ENCODE peak calls at places on chromosomes 3 and 15, in six cellular contexts. K, Q, V, M, F and Z are unnamed samples.
A peak's percentile ranks its signal among the peaks of the same experiment; 100 is the strongest.

GRCh38 chr15:100775581-100776185 is 103.9 kb upstream of the ALDH1A3 start:
- DNase-seq in V (no peak), M (no peak), F (no peak), K (no peak), Q (no peak), Z (no peak)

GRCh38 chr15:87777054-87777498 is 479.5 kb downstream of the NTRK3 start:
- DNase-seq in K (no peak), V (no peak), F (no peak), Q (no peak), M (no peak), Z (no peak)

GRCh38 chr3:41140242-41140641 is 59.1 kb upstream of the CTNNB1 start:
- DNase-seq in F (no peak), K (no peak), Q (no peak), M (no peak), V (no peak), Z (no peak)

GRCh38 chr3:101900736-101901135 is 51.4 kb downstream of the NFKBIZ start:
- DNase-seq in Q (no peak), V (no peak), K (no peak), M (no peak), F (no peak), Z (no peak)

GRCh38 chr3:34858067-34858466 is 781.3 kb upstream of the ARPP21 start:
- DNase-seq in F (no peak), Q (no peak), M (no peak), K (no peak), V (no peak), Z (no peak)

GRCh38 chr15:81941479-81941878 is 104.3 kb downstream of the MEX3B start:
- DNase-seq in F (no peak), K (no peak), Q (no peak), M (no peak), V (no peak), Z (no peak)

GRCh38 chr3:152910211-152910610 is 75.3 kb downstream of the P2RY1 start:
- DNase-seq in M (no peak), V (peak; percentile 4), F (no peak), K (no peak), Q (no peak), Z (no peak)

GRCh38 chr3:112709929-112710328 is 69.0 kb upstream of the CCDC80 start:
- DNase-seq in Q (no peak), M (no peak), K (no peak), V (no peak), F (no peak), Z (no peak)

GRCh38 chr3:97910931-97911351 is 61.3 kb downstream of the RIOX2 start:
- DNase-seq in M (no peak), V (no peak), Q (peak; percentile 11), K (peak; percentile 40), F (no peak), Z (no peak)

GRCh38 chr3:43259626-43260025 is 26.7 kb upstream of the SNRK start:
- DNase-seq in F (no peak), K (no peak), V (no peak), M (no peak), Q (no peak), Z (no peak)

DNA sequence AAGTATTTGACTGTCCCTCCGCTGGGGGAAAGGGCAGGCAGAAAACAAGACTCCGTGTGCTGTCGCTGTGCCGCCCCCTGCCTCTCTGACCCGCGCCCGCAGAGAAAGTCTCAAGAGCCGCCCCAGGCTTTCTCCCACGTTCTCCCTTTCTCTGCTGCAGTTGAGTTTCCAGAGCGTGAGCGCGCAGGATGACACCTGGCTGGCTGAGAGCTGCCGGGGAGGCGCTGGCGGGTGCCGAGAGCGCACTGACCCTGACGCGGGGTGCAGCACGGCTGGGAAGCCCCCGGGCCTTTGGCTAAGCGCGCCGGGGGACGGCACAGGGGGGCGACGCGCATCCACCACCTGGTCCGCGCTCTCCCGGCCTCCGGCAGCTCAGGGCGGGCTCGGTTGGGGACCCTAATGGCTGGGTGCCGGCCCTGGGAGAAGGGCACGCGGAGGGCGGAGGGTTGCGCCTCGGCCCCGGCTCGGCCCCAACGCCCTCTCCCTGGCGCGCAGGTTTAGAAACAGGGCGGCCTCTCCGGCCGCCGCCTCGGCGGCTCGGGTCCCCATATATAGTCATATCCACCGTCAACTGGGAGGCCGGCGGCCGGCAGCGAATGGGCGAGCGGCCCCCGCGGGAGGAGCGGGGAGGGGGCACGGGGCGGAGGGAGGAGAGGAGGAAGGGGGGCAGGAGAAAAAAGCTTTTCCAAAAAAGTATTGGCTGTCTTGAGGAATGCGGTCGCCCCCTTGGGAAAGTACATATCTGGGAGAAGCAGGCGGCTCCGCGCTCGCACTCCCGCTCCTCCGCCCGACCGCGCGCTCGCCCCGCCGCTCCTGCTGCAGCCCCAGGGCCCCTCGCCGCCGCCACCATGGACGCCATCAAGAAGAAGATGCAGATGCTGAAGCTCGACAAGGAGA is at the start of gene TPM1:
- DNase-seq in M (no peak), Q (no peak), K (no peak), F (no peak), V (peak; percentile 73), Z (peak; percentile 32)
- TF ChIP-seq POLR2AphosphoS5 in M (no peak), Q (no peak), K (no peak), F (peak; percentile 74), V (no peak), Z (no peak)

DNA sequence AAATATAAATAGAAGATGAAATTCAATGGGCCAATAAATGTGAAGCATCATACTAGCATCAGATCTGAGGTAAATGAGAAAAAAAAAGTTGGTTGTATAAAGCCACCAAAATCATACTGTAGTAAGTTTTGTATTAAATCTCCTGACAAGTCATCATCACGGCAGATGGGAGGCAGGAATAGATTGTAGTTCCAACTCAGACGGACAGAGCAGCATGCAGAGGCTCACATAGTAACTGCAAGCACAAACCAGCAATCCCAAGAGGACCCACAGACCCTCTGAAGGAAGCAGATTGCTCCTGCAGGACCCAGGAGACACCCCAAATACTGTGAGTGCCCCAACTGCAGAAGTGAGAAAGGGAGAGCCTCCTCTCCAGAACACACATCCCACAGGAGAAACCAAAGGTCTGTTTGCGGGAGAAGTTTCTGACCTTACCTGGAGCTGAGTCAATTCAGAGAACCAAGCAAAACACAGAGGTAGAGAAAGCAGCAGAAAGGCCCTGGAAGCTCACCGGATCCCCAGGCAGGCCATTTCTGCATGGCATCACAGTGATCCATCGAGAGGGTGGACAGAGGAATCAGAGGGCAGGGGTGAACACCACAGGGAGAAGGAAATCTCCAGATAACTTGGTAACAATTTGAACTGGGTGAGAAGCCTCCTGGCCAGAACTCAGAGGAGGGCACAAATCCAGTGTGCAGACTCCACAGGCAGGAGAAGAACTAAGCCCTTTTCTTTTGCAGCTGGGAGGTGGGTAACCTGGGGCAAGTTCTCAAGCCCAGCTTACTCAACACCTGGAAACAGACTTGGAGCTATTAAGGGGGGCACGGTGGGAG is 141.6 kb upstream of the ARHGEF26 start:
- DNase-seq in V (no peak), M (no peak), F (no peak), Q (no peak), K (no peak), Z (no peak)
- TF ChIP-seq POLR2A in V (no peak), M (no peak), F (no peak), Q (no peak), K (peak; percentile 32), Z (no peak)

GRCh38 chr15:62770752-62771151 is 271.8 kb upstream of the TPM1 start:
- DNase-seq in F (no peak), Q (no peak), V (no peak), M (no peak), K (no peak), Z (no peak)
- TF ChIP-seq TAF1 in F (no peak), Q (no peak), V (no peak), M (no peak), K (no peak), Z (no peak)

DNA sequence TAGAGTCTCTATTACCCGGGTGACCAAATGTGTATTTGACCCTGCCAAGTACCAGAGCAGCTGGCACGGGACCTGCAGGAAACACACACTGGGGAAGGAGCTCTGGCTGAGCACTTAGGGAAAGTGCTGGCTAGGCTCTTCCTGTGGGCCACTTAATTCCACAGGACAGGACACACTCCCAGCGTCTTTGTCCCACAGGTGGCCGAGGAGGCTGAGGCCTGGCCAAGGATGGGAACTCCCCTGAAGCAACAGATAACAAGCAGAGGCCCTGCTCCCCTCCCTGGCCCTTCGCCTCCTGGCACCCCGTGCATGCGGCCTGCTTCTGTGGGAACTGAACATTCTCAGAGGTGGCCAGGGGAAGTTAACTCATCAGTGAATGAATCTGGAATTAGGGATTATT is 180.8 kb downstream of the ATP10A start:
- DNase-seq in V (no peak), M (no peak), K (no peak), Q (no peak), F (no peak), Z (no peak)
- TF ChIP-seq POLR2AphosphoS5 in V (no peak), M (no peak), K (no peak), Q (no peak), F (no peak), Z (no peak)

DNA sequence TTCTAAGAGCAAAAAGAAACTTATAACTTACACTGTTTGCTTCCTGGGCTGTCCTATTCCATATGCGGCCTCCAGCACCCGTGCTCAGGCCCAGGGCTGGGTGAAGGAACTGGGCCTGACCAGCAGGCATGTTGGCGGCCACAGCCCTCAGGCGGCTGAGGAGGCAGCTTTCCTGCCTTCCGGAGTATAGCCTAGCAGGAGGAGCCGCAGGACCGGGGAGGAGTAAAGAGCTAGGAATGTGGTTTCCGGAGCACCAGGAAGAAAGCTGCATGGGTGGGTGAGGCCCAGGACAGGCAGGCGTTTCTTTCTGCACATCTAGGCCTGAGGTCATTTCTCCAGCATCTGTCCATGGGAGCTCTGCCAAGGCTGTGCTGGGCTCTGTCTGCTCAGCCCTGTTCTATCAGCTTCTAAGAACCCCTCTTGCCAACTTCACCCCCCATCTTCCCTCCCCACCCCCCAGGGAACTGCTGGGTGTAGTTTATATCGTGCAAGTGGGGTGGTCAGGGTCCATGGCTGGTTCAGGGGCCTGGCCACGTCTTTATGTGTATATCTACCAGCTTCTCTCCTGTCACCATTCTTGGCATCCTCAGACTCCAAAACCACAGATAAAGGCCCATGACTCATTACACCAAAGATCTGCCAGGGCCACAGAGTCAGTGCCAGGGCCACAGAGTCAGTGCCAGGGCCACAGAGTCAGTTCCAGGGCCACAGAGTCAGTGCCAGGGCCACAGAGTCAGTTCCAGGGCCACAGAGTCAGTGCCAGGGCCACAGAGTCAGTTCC is 7.8 kb upstream of the KIF7 start:
- DNase-seq in V (no peak), M (no peak), F (no peak), Q (no peak), K (no peak), Z (no peak)
- TF ChIP-seq POLR2A in V (no peak), M (no peak), F (no peak), Q (no peak), K (no peak), Z (no peak)

GRCh38 chr15:63941698-63942465 is 104.4 kb downstream of the DAPK2 start:
- DNase-seq in K (no peak), Q (no peak), M (no peak), F (no peak), V (no peak), Z (no peak)

GRCh38 chr15:63940956-63941620 is 105.2 kb downstream of the DAPK2 start:
- DNase-seq in Q (no peak), K (no peak), M (no peak), V (no peak), F (no peak), Z (no peak)

GRCh38 chr15:63944681-63944955 is 101.7 kb downstream of the DAPK2 start:
- DNase-seq in M (no peak), V (no peak), K (no peak), F (no peak), Q (no peak), Z (no peak)

GRCh38 chr15:63943829-63944680 is 102.2 kb downstream of the DAPK2 start:
- DNase-seq in F (no peak), Q (no peak), V (no peak), K (no peak), M (no peak), Z (no peak)

GRCh38 chr15:63942486-63943365 is 103.6 kb downstream of the DAPK2 start:
- DNase-seq in M (no peak), K (no peak), Q (peak; percentile 16), V (no peak), F (no peak), Z (no peak)
- TF ChIP-seq TAF1 in M (no peak), K (no peak), Q (no peak), V (no peak), F (no peak), Z (no peak)

GRCh38 chr3:71584216-71585061 is 911 bp upstream of the FOXP1 start:
- DNase-seq in Q (no peak), F (no peak), K (peak; percentile 24), M (no peak), V (peak; percentile 68), Z (no peak)
- TF ChIP-seq POLR2AphosphoS5 in Q (no peak), F (no peak), K (peak; percentile 47), M (no peak), V (peak; percentile 67), Z (no peak)